ENCODE peak calls at places on chromosomes 7 and 10, in nine cellular contexts. One of them, this sample, is unnamed.

GRCh38 chr10:43255644-43256431 is 11.0 kb downstream of the RASGEF1A start:
- DNase-seq in astrocyte: no peak
- DNase-seq in amniotic stem cell: no peak
- DNase-seq in PC-9: no peak
- DNase-seq in ACHN: peak; percentile 58
- DNase-seq in WERI-Rb-1: peak; percentile 71
- DNase-seq in mammary epithelial cell: no peak
- DNase-seq in activated gamma-delta T cell: no peak
- DNase-seq in C1 segment of cervical spinal cord: no peak
- DNase-seq in this sample: peak; percentile 34

GRCh38 chr10:130637271-130637670 is 501.1 kb downstream of the GLRX3 start:
- DNase-seq in C1 segment of cervical spinal cord: no peak
- DNase-seq in amniotic stem cell: no peak
- DNase-seq in ACHN: no peak
- DNase-seq in astrocyte: no peak
- DNase-seq in mammary epithelial cell: no peak
- DNase-seq in WERI-Rb-1: no peak
- DNase-seq in PC-9: no peak
- DNase-seq in activated gamma-delta T cell: no peak
- DNase-seq in this sample: no peak

GRCh38 chr10:70666960-70667798 is 5.1 kb upstream of the ADAMTS14 start:
- DNase-seq in activated gamma-delta T cell: no peak
- DNase-seq in mammary epithelial cell: no peak
- DNase-seq in WERI-Rb-1: no peak
- DNase-seq in amniotic stem cell: no peak
- DNase-seq in ACHN: no peak
- DNase-seq in astrocyte: peak; percentile 29
- DNase-seq in C1 segment of cervical spinal cord: no peak
- DNase-seq in PC-9: no peak
- DNase-seq in this sample: no peak

GRCh38 chr10:107747851-107748250 is 583.3 kb upstream of the SORCS1 start:
- DNase-seq in mammary epithelial cell: peak; percentile 39
- DNase-seq in activated gamma-delta T cell: no peak
- DNase-seq in C1 segment of cervical spinal cord: no peak
- DNase-seq in astrocyte: no peak
- DNase-seq in ACHN: no peak
- DNase-seq in PC-9: no peak
- DNase-seq in WERI-Rb-1: no peak
- DNase-seq in amniotic stem cell: no peak
- DNase-seq in this sample: no peak

GRCh38 chr10:114538544-114538906 is 119.5 kb downstream of the ABLIM1 start:
- DNase-seq in C1 segment of cervical spinal cord: no peak
- DNase-seq in WERI-Rb-1: no peak
- DNase-seq in mammary epithelial cell: no peak
- DNase-seq in astrocyte: no peak
- DNase-seq in ACHN: no peak
- DNase-seq in amniotic stem cell: no peak
- DNase-seq in PC-9: peak; percentile 62
- DNase-seq in activated gamma-delta T cell: no peak
- DNase-seq in this sample: no peak

GRCh38 chr10:114174462-114175190 is 623 bp upstream of the CCDC186 start:
- DNase-seq in WERI-Rb-1: peak; percentile 41
- DNase-seq in ACHN: no peak
- DNase-seq in activated gamma-delta T cell: no peak
- DNase-seq in PC-9: peak; percentile 56
- DNase-seq in C1 segment of cervical spinal cord: no peak
- DNase-seq in mammary epithelial cell: peak; percentile 81
- DNase-seq in astrocyte: peak; percentile 9
- DNase-seq in amniotic stem cell: no peak
- DNase-seq in this sample: no peak

GRCh38 chr10:51001587-51001986 is 72.7 kb upstream of the PRKG1 start:
- DNase-seq in C1 segment of cervical spinal cord: no peak
- DNase-seq in amniotic stem cell: no peak
- DNase-seq in activated gamma-delta T cell: no peak
- DNase-seq in mammary epithelial cell: no peak
- DNase-seq in WERI-Rb-1: no peak
- DNase-seq in astrocyte: no peak
- DNase-seq in PC-9: no peak
- DNase-seq in ACHN: peak; percentile 27
- DNase-seq in this sample: peak; percentile 37

GRCh38 chr7:122803323-122803722 is 82.9 kb downstream of the CADPS2 start:
- DNase-seq in C1 segment of cervical spinal cord: no peak
- DNase-seq in astrocyte: peak; percentile 16
- DNase-seq in WERI-Rb-1: no peak
- DNase-seq in amniotic stem cell: peak; percentile 27
- DNase-seq in activated gamma-delta T cell: no peak
- DNase-seq in mammary epithelial cell: peak; percentile 20
- DNase-seq in ACHN: peak; percentile 66
- DNase-seq in PC-9: peak; percentile 21
- DNase-seq in this sample: peak; percentile 22

GRCh38 chr10:12252882-12253546 is 57.0 kb downstream of the CDC123 start:
- DNase-seq in PC-9: peak; percentile 24
- DNase-seq in amniotic stem cell: no peak
- DNase-seq in WERI-Rb-1: peak; percentile 7
- DNase-seq in C1 segment of cervical spinal cord: no peak
- DNase-seq in ACHN: peak; percentile 21
- DNase-seq in astrocyte: no peak
- DNase-seq in mammary epithelial cell: no peak
- DNase-seq in activated gamma-delta T cell: no peak
- DNase-seq in this sample: no peak

GRCh38 chr10:90675621-90676020 is 182.2 kb downstream of the HTR7 start:
- DNase-seq in astrocyte: peak; percentile 67
- DNase-seq in mammary epithelial cell: peak; percentile 69
- DNase-seq in WERI-Rb-1: no peak
- DNase-seq in PC-9: no peak
- DNase-seq in ACHN: no peak
- DNase-seq in amniotic stem cell: no peak
- DNase-seq in C1 segment of cervical spinal cord: no peak
- DNase-seq in activated gamma-delta T cell: no peak
- DNase-seq in this sample: no peak

GRCh38 chr10:30863516-30864210 is 168.0 kb downstream of the ZNF438 start:
- DNase-seq in PC-9: no peak
- DNase-seq in C1 segment of cervical spinal cord: no peak
- DNase-seq in activated gamma-delta T cell: no peak
- DNase-seq in ACHN: no peak
- DNase-seq in mammary epithelial cell: no peak
- DNase-seq in WERI-Rb-1: no peak
- DNase-seq in amniotic stem cell: no peak
- DNase-seq in astrocyte: no peak
- DNase-seq in this sample: no peak

GRCh38 chr7:38978474-38978873 is 765 bp downstream of the POU6F2 start:
- DNase-seq in ACHN: no peak
- DNase-seq in C1 segment of cervical spinal cord: no peak
- DNase-seq in mammary epithelial cell: no peak
- DNase-seq in WERI-Rb-1: no peak
- DNase-seq in activated gamma-delta T cell: no peak
- DNase-seq in amniotic stem cell: no peak
- DNase-seq in PC-9: no peak
- DNase-seq in astrocyte: no peak
- DNase-seq in this sample: no peak

GRCh38 chr10:46544989-46545791 is 11.3 kb downstream of the GPRIN2 start:
- DNase-seq in mammary epithelial cell: peak; percentile 44
- DNase-seq in PC-9: peak; percentile 74
- DNase-seq in ACHN: peak; percentile 49
- DNase-seq in activated gamma-delta T cell: no peak
- DNase-seq in WERI-Rb-1: peak; percentile 26
- DNase-seq in C1 segment of cervical spinal cord: no peak
- DNase-seq in amniotic stem cell: no peak
- DNase-seq in astrocyte: no peak
- DNase-seq in this sample: no peak

GRCh38 chr7:50531401-50531906 is 33.8 kb downstream of the DDC start:
- DNase-seq in amniotic stem cell: no peak
- DNase-seq in astrocyte: peak; percentile 26
- DNase-seq in activated gamma-delta T cell: no peak
- DNase-seq in PC-9: peak; percentile 88
- DNase-seq in mammary epithelial cell: peak; percentile 92
- DNase-seq in C1 segment of cervical spinal cord: no peak
- DNase-seq in WERI-Rb-1: peak; percentile 62
- DNase-seq in ACHN: peak; percentile 57
- DNase-seq in this sample: no peak

GRCh38 chr10:45432113-45432512 is 58.1 kb downstream of the ALOX5 start:
- DNase-seq in mammary epithelial cell: no peak
- DNase-seq in astrocyte: no peak
- DNase-seq in WERI-Rb-1: no peak
- DNase-seq in C1 segment of cervical spinal cord: no peak
- DNase-seq in amniotic stem cell: no peak
- DNase-seq in PC-9: no peak
- DNase-seq in ACHN: no peak
- DNase-seq in activated gamma-delta T cell: no peak
- DNase-seq in this sample: no peak

GRCh38 chr7:4791738-4792536 is 16.5 kb downstream of the AP5Z1 start:
- DNase-seq in amniotic stem cell: no peak
- DNase-seq in mammary epithelial cell: no peak
- DNase-seq in WERI-Rb-1: peak; percentile 68
- DNase-seq in ACHN: peak; percentile 61
- DNase-seq in C1 segment of cervical spinal cord: peak; percentile 19
- DNase-seq in activated gamma-delta T cell: peak; percentile 44
- DNase-seq in astrocyte: no peak
- DNase-seq in PC-9: no peak
- DNase-seq in this sample: no peak

GRCh38 chr10:93595378-93596288 is 5.4 kb downstream of the RBP4 start:
- DNase-seq in activated gamma-delta T cell: no peak
- DNase-seq in amniotic stem cell: no peak
- DNase-seq in ACHN: no peak
- DNase-seq in C1 segment of cervical spinal cord: no peak
- DNase-seq in WERI-Rb-1: no peak
- DNase-seq in astrocyte: no peak
- DNase-seq in mammary epithelial cell: no peak
- DNase-seq in PC-9: no peak
- DNase-seq in this sample: no peak

GRCh38 chr7:50304911-50305621 is 550 bp downstream of the IKZF1 start:
- DNase-seq in mammary epithelial cell: no peak
- DNase-seq in C1 segment of cervical spinal cord: no peak
- DNase-seq in activated gamma-delta T cell: no peak
- DNase-seq in PC-9: no peak
- DNase-seq in amniotic stem cell: no peak
- DNase-seq in WERI-Rb-1: no peak
- DNase-seq in ACHN: no peak
- DNase-seq in astrocyte: no peak
- DNase-seq in this sample: no peak

GRCh38 chr7:102300643-102301211 is 14.1 kb downstream of the SH2B2 start:
- DNase-seq in WERI-Rb-1: no peak
- DNase-seq in mammary epithelial cell: no peak
- DNase-seq in PC-9: no peak
- DNase-seq in astrocyte: no peak
- DNase-seq in amniotic stem cell: no peak
- DNase-seq in activated gamma-delta T cell: no peak
- DNase-seq in ACHN: no peak
- DNase-seq in C1 segment of cervical spinal cord: no peak
- DNase-seq in this sample: no peak

GRCh38 chr10:77566228-77566627 is 71.4 kb downstream of the KCNMA1 start:
- DNase-seq in astrocyte: no peak
- DNase-seq in ACHN: no peak
- DNase-seq in mammary epithelial cell: no peak
- DNase-seq in WERI-Rb-1: no peak
- DNase-seq in amniotic stem cell: no peak
- DNase-seq in PC-9: no peak
- DNase-seq in C1 segment of cervical spinal cord: no peak
- DNase-seq in activated gamma-delta T cell: no peak
- DNase-seq in this sample: no peak

GRCh38 chr10:128124813-128125403 is 1.3 kb downstream of the MKI67 start:
- DNase-seq in C1 segment of cervical spinal cord: no peak
- DNase-seq in amniotic stem cell: no peak
- DNase-seq in activated gamma-delta T cell: no peak
- DNase-seq in ACHN: peak; percentile 20
- DNase-seq in mammary epithelial cell: peak; percentile 5
- DNase-seq in PC-9: no peak
- DNase-seq in WERI-Rb-1: no peak
- DNase-seq in astrocyte: no peak
- DNase-seq in this sample: no peak

GRCh38 chr10:119438717-119439116 is 103.8 kb downstream of the RGS10 start:
- DNase-seq in C1 segment of cervical spinal cord: no peak
- DNase-seq in amniotic stem cell: no peak
- DNase-seq in mammary epithelial cell: no peak
- DNase-seq in astrocyte: no peak
- DNase-seq in activated gamma-delta T cell: no peak
- DNase-seq in ACHN: no peak
- DNase-seq in PC-9: no peak
- DNase-seq in WERI-Rb-1: no peak
- DNase-seq in this sample: no peak

GRCh38 chr10:71090330-71090729 is 122.0 kb upstream of the UNC5B start:
- DNase-seq in PC-9: no peak
- DNase-seq in activated gamma-delta T cell: no peak
- DNase-seq in WERI-Rb-1: peak; percentile 3
- DNase-seq in ACHN: no peak
- DNase-seq in astrocyte: no peak
- DNase-seq in C1 segment of cervical spinal cord: no peak
- DNase-seq in mammary epithelial cell: no peak
- DNase-seq in amniotic stem cell: no peak
- DNase-seq in this sample: no peak